ENCODE peak calls at places on chromosomes 13 and 19, in five cellular contexts. One of them, this sample, is unnamed.

GRCh38 chr19:5559804-5560133 is 8.0 kb downstream of the TINCR start:
- DNase-seq in D341Med: no peak
- DNase-seq in lower leg skin: no peak
- DNase-seq in DMS153: no peak
- DNase-seq in breast epithelium: no peak
- DNase-seq in this sample: no peak

GRCh38 chr13:88979465-88980180 is 1308.5 kb downstream of the SLITRK5 start:
- DNase-seq in lower leg skin: no peak
- DNase-seq in breast epithelium: no peak
- DNase-seq in DMS153: peak; percentile 33
- DNase-seq in D341Med: peak; percentile 18
- DNase-seq in this sample: no peak

GRCh38 chr19:56245062-56245740 is 27.3 kb upstream of the EDDM13 start:
- DNase-seq in lower leg skin: no peak
- DNase-seq in breast epithelium: no peak
- DNase-seq in D341Med: no peak
- DNase-seq in DMS153: no peak
- DNase-seq in this sample: no peak

GRCh38 chr13:95392597-95392996 is 91.3 kb upstream of the ABCC4 start:
- DNase-seq in lower leg skin: no peak
- DNase-seq in D341Med: no peak
- DNase-seq in DMS153: no peak
- DNase-seq in breast epithelium: no peak
- DNase-seq in this sample: no peak

GRCh38 chr19:5533257-5533656 is 34.5 kb downstream of the TINCR start:
- DNase-seq in DMS153: no peak
- DNase-seq in D341Med: no peak
- DNase-seq in lower leg skin: no peak
- DNase-seq in breast epithelium: no peak
- DNase-seq in this sample: no peak

GRCh38 chr19:19061491-19061890 is 2.3 kb upstream of the SLC25A42 start:
- DNase-seq in D341Med: no peak
- DNase-seq in lower leg skin: no peak
- DNase-seq in DMS153: peak; percentile 79
- DNase-seq in breast epithelium: no peak
- DNase-seq in this sample: no peak

GRCh38 chr13:39571502-39572092 is 31.4 kb downstream of the LHFPL6 start:
- DNase-seq in D341Med: no peak
- DNase-seq in breast epithelium: no peak
- DNase-seq in lower leg skin: no peak
- DNase-seq in DMS153: no peak
- DNase-seq in this sample: no peak

GRCh38 chr13:81487151-81487550 is 1146.2 kb upstream of the SPRY2 start:
- DNase-seq in breast epithelium: no peak
- DNase-seq in DMS153: peak; percentile 24
- DNase-seq in lower leg skin: no peak
- DNase-seq in D341Med: peak; percentile 45
- DNase-seq in this sample: no peak

GRCh38 chr13:46340631-46341111 is 46.4 kb downstream of the RUBCNL start:
- DNase-seq in D341Med: no peak
- DNase-seq in lower leg skin: no peak
- DNase-seq in breast epithelium: no peak
- DNase-seq in DMS153: no peak
- DNase-seq in this sample: no peak

GRCh38 chr13:109281823-109282239 is 504.6 kb downstream of the IRS2 start:
- DNase-seq in lower leg skin: no peak
- DNase-seq in D341Med: no peak
- DNase-seq in breast epithelium: no peak
- DNase-seq in DMS153: peak; percentile 46
- DNase-seq in this sample: no peak

GRCh38 chr19:1856345-1856697 is 7.1 kb downstream of the KLF16 start:
- DNase-seq in lower leg skin: no peak
- DNase-seq in DMS153: no peak
- DNase-seq in D341Med: peak; percentile 66
- DNase-seq in breast epithelium: no peak
- DNase-seq in this sample: no peak

GRCh38 chr19:46035986-46036744 is 4.6 kb downstream of the IGFL4 start:
- DNase-seq in breast epithelium: no peak
- DNase-seq in DMS153: no peak
- DNase-seq in D341Med: no peak
- DNase-seq in lower leg skin: no peak
- DNase-seq in this sample: no peak

GRCh38 chr13:111304603-111305289 is 15.7 kb upstream of the TEX29 start:
- DNase-seq in breast epithelium: no peak
- DNase-seq in lower leg skin: no peak
- DNase-seq in D341Med: no peak
- DNase-seq in DMS153: no peak
- DNase-seq in this sample: no peak

GRCh38 chr13:93687261-93687660 is 460.7 kb downstream of the GPC6 start:
- DNase-seq in breast epithelium: no peak
- DNase-seq in DMS153: no peak
- DNase-seq in D341Med: no peak
- DNase-seq in lower leg skin: no peak
- DNase-seq in this sample: no peak

GRCh38 chr19:58326501-58326913 is 287 bp upstream of the ZSCAN22 start:
- DNase-seq in breast epithelium: no peak
- DNase-seq in lower leg skin: no peak
- DNase-seq in D341Med: no peak
- DNase-seq in DMS153: no peak
- DNase-seq in this sample: no peak

GRCh38 chr19:32407004-32407992 is 1.7 kb downstream of the DPY19L3 start:
- DNase-seq in DMS153: peak; percentile 1
- DNase-seq in D341Med: no peak
- DNase-seq in breast epithelium: no peak
- DNase-seq in lower leg skin: no peak
- DNase-seq in this sample: peak; percentile 74

GRCh38 chr13:23433171-23434153 is at the start of gene SACS:
- DNase-seq in DMS153: peak; percentile 21
- DNase-seq in D341Med: peak; percentile 84
- DNase-seq in lower leg skin: no peak
- DNase-seq in breast epithelium: no peak
- DNase-seq in this sample: no peak

GRCh38 chr13:91085127-91085526 is 262.4 kb upstream of the MIR17HG start:
- DNase-seq in DMS153: no peak
- DNase-seq in D341Med: no peak
- DNase-seq in lower leg skin: no peak
- DNase-seq in breast epithelium: no peak
- DNase-seq in this sample: no peak

GRCh38 chr19:51027126-51027806 is 850 bp upstream of the KLK11 start:
- DNase-seq in D341Med: peak; percentile 29
- DNase-seq in breast epithelium: no peak
- DNase-seq in lower leg skin: no peak
- DNase-seq in DMS153: no peak
- DNase-seq in this sample: no peak

GRCh38 chr13:110913911-110914292 is 967 bp downstream of the ANKRD10 start:
- DNase-seq in breast epithelium: peak; percentile 36
- DNase-seq in D341Med: no peak
- DNase-seq in DMS153: no peak
- DNase-seq in lower leg skin: no peak
- DNase-seq in this sample: no peak

GRCh38 chr13:34349091-34349722 is 531.3 kb downstream of the RFC3 start:
- DNase-seq in D341Med: no peak
- DNase-seq in DMS153: no peak
- DNase-seq in breast epithelium: peak; percentile 34
- DNase-seq in lower leg skin: peak; percentile 76
- DNase-seq in this sample: no peak